ENCODE peak calls at places on chromosome 7, in ten cellular contexts. H, L, U, B, G, T, N, W, Q and A are unnamed samples.

GRCh38 chr7:117588352-117588794 is 108.5 kb downstream of the CFTR start:
- DNase-seq in B (no peak), H (no peak), T (peak), N (peak), G (no peak), Q (no peak), W (no peak), L (no peak), U (no peak), A (no peak)

GRCh38 chr7:17357952-17358351 is 59.5 kb downstream of the AHR start:
- DNase-seq in H (no peak), B (no peak), L (no peak), G (no peak), N (no peak), U (no peak), T (no peak), Q (no peak), W (no peak), A (no peak)

GRCh38 chr7:5420108-5420840 is 3.4 kb downstream of the TNRC18 start:
- DNase-seq in U (no peak), H (no peak), G (no peak), T (no peak), W (peak), L (no peak), N (no peak), Q (peak), B (peak), A (no peak)

GRCh38 chr7:381211-382117 is 91.5 kb downstream of the FOXL3 start:
- DNase-seq in B (peak), G (peak), H (no peak), Q (peak), L (no peak), N (no peak), T (no peak), U (no peak), W (no peak), A (no peak)

GRCh38 chr7:27947581-27948278 is 207.8 kb downstream of the TAX1BP1 start:
- DNase-seq in L (no peak), H (no peak), N (no peak), G (no peak), T (no peak), W (no peak), Q (no peak), U (no peak), B (no peak), A (no peak)

GRCh38 chr7:42843209-42843800 is 68.6 kb downstream of the C7orf25 start:
- DNase-seq in L (peak), U (peak), N (no peak), B (no peak), W (peak), Q (peak), G (no peak), H (peak), T (peak), A (peak)

GRCh38 chr7:107982918-107983389 is 20.0 kb downstream of the LAMB1 start:
- DNase-seq in B (no peak), W (no peak), L (peak), U (peak), G (no peak), T (peak), Q (no peak), N (no peak), H (no peak), A (no peak)

GRCh38 chr7:140367528-140367927 is 30.8 kb downstream of the SLC37A3 start:
- DNase-seq in H (no peak), Q (no peak), U (no peak), L (no peak), T (no peak), N (no peak), B (no peak), W (no peak), G (no peak), A (no peak)

GRCh38 chr7:116863168-116863670 is 832 bp downstream of the CAPZA2 start:
- DNase-seq in B (peak), G (no peak), H (peak), W (no peak), U (peak), T (peak), L (no peak), N (peak), Q (peak), A (peak)

GRCh38 chr7:142158741-142159496 is 47.4 kb downstream of the MGAM2 start:
- DNase-seq in W (no peak), T (no peak), N (no peak), G (no peak), U (no peak), L (no peak), H (no peak), B (no peak), Q (no peak), A (no peak)

GRCh38 chr7:69429817-69430501 is 168.3 kb upstream of the AUTS2 start:
- DNase-seq in N (no peak), T (no peak), W (no peak), G (no peak), B (peak), U (peak), Q (no peak), L (no peak), H (no peak), A (peak)

GRCh38 chr7:30396379-30396778 is 82.2 kb downstream of the NOD1 start:
- DNase-seq in G (no peak), N (no peak), H (no peak), W (peak), L (peak), B (no peak), U (no peak), T (no peak), Q (no peak), A (peak)

GRCh38 chr7:34552502-34552901 is 105.5 kb upstream of the NPSR1 start:
- DNase-seq in L (no peak), H (no peak), Q (no peak), W (no peak), U (no peak), T (no peak), N (no peak), G (no peak), B (no peak), A (no peak)

GRCh38 chr7:6430974-6431373 is 16.8 kb downstream of the DAGLB start:
- DNase-seq in H (no peak), T (no peak), Q (no peak), L (no peak), U (no peak), N (no peak), G (no peak), B (no peak), W (no peak), A (no peak)

GRCh38 chr7:48089415-48089975 is 430 bp downstream of the UPP1 start:
- DNase-seq in B (peak), Q (peak), H (no peak), U (no peak), W (no peak), G (peak), L (no peak), N (no peak), T (peak), A (no peak)

GRCh38 chr7:30556854-30557644 is 37.6 kb upstream of the GARS1 start:
- DNase-seq in Q (no peak), T (no peak), H (no peak), W (no peak), L (no peak), B (no peak), G (no peak), N (no peak), U (no peak), A (peak)

GRCh38 chr7:30365626-30366025 is 81.2 kb downstream of the ZNRF2 start:
- DNase-seq in T (no peak), Q (no peak), L (no peak), B (no peak), U (no peak), N (no peak), H (no peak), G (no peak), W (no peak), A (no peak)

GRCh38 chr7:9148687-9149086 is 715.3 kb downstream of the NXPH1 start:
- DNase-seq in L (no peak), B (no peak), T (no peak), U (no peak), Q (no peak), G (no peak), H (no peak), N (no peak), W (no peak), A (no peak)

GRCh38 chr7:73707045-73707631 is 12.3 kb downstream of the STX1A start:
- DNase-seq in G (no peak), T (no peak), U (peak), L (peak), B (peak), W (no peak), N (no peak), Q (peak), H (peak), A (peak)

GRCh38 chr7:8605227-8605626 is 171.8 kb downstream of the NXPH1 start:
- DNase-seq in N (no peak), W (no peak), Q (no peak), U (peak), T (no peak), L (no peak), H (no peak), G (no peak), B (no peak), A (no peak)

GRCh38 chr7:28203498-28204240 is 23.1 kb upstream of the JAZF1 start:
- DNase-seq in L (no peak), Q (no peak), U (no peak), B (no peak), W (peak), T (no peak), N (no peak), G (no peak), H (no peak), A (no peak)